ENCODE peak calls at places on chromosomes 4 and X, in six cellular contexts. P, M, E, D, X and W are unnamed samples.

GRCh38 chr4:37528161-37528560 is 158.0 kb downstream of the RELL1 start:
- DNase-seq in P (no peak), M (peak), E (no peak), D (no peak), X (peak), W (peak)

GRCh38 chr4:94641702-94642560 is 115.8 kb upstream of the BMPR1B start:
- DNase-seq in P (no peak), M (no peak), E (no peak), D (peak), X (peak), W (peak)

GRCh38 chrX:9940397-9940796 is 26.8 kb upstream of the CLDN34 start:
- DNase-seq in P (no peak), M (no peak), E (no peak), D (peak), X (peak), W (peak)

GRCh38 chrX:148940411-148940996 is 440.1 kb downstream of the AFF2 start:
- DNase-seq in P (no peak), M (no peak), E (no peak), D (no peak), X (peak), W (no peak)

GRCh38 chrX:102858826-102859627 is 78.0 kb upstream of the RAB40AL start:
- DNase-seq in P (no peak), M (no peak), E (no peak), D (peak), X (no peak), W (no peak)

GRCh38 chr4:82099863-82100579 is 273.8 kb downstream of the HNRNPD start:
- DNase-seq in P (no peak), M (no peak), E (no peak), D (no peak), X (no peak), W (peak)

GRCh38 chr4:84780719-84781118 is 185.8 kb downstream of the WDFY3 start:
- DNase-seq in P (no peak), M (no peak), E (no peak), D (no peak), X (no peak), W (no peak)

GRCh38 chr4:185238261-185238681 is 28.9 kb downstream of the SNX25 start:
- DNase-seq in P (no peak), M (no peak), E (no peak), D (peak), X (peak), W (no peak)

GRCh38 chrX:12984629-12985303 is 9.9 kb downstream of the TMSB4X start:
- DNase-seq in P (no peak), M (no peak), E (no peak), D (peak), X (peak), W (peak)

GRCh38 chrX:7065473-7065872 is 82.0 kb upstream of the STS start:
- DNase-seq in P (no peak), M (no peak), E (no peak), D (no peak), X (no peak), W (no peak)

GRCh38 chr4:38743866-38744265 is 38.9 kb downstream of the TLR10 start:
- DNase-seq in P (no peak), M (no peak), E (no peak), D (no peak), X (peak), W (no peak)

GRCh38 chrX:118536204-118536603 is 40.6 kb downstream of the DOCK11 start:
- DNase-seq in P (no peak), M (no peak), E (no peak), D (no peak), X (no peak), W (no peak)

DNA sequence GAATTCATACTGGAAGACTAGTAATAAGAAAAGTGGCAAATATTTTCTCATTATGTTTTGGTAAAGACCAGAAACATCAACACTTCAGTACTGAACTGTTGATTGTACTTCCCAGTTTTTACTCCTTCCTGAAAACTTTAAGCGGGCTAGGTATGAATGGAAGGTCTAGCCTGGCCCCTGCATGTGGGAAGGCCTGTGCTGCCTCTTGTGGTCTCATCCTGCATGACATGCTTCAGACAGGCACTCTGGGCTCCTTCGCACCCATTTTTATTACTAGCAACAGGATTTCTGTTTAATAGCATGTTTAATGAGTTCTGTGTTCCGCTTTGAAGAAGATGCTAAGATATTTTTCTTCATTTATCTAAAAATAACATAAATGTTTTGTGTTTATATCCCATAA is 279.1 kb downstream of the ANK2 start:
- DNase-seq in P (no peak), M (peak), E (no peak), D (no peak), X (peak), W (peak)
- TF ChIP-seq CTCF in P (no peak), M (peak), E (no peak), D (peak), X (peak), W (no peak)

GRCh38 chr4:106338671-106339070 is 22.3 kb downstream of the AIMP1 start:
- DNase-seq in P (no peak), M (no peak), E (no peak), D (no peak), X (no peak), W (no peak)
- TF ChIP-seq CTCF in P (no peak), M (no peak), E (no peak), D (no peak), X (no peak), W (no peak)

GRCh38 chr4:123661080-123661737 is 264.6 kb downstream of the SPRY1 start:
- DNase-seq in P (no peak), M (no peak), E (no peak), D (peak), X (peak), W (peak)

GRCh38 chr4:123662827-123663226 is 266.2 kb downstream of the SPRY1 start:
- DNase-seq in P (no peak), M (no peak), E (no peak), D (no peak), X (no peak), W (no peak)

GRCh38 chr4:123667991-123668390 is 271.4 kb downstream of the SPRY1 start:
- DNase-seq in P (no peak), M (no peak), E (no peak), D (no peak), X (no peak), W (no peak)

GRCh38 chr4:123667496-123667895 is 270.9 kb downstream of the SPRY1 start:
- DNase-seq in P (no peak), M (no peak), E (no peak), D (peak), X (no peak), W (peak)

DNA sequence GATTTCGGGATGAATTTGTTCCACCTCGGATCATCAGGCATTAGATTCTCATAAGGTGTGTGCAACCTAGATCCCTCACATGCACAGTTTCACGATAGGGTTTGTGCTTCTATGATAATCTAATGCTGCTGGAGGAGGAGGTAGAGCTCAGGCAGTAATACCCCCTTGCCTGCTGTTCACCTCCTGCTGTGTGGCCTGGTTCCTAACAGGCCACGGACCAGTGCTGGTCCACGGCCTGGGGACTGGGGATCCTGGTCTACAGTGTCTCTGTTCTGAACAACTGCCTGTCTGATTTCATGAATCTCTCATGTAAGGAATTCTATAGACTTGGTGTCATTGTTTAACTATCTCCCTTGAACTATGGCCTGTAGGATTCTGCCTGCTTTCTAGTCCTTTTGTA is 269.9 kb downstream of the SPRY1 start:
- DNase-seq in P (no peak), M (no peak), E (no peak), D (no peak), X (no peak), W (no peak)
- TF ChIP-seq CTCF in P (no peak), M (no peak), E (no peak), D (no peak), X (no peak), W (no peak)

DNA sequence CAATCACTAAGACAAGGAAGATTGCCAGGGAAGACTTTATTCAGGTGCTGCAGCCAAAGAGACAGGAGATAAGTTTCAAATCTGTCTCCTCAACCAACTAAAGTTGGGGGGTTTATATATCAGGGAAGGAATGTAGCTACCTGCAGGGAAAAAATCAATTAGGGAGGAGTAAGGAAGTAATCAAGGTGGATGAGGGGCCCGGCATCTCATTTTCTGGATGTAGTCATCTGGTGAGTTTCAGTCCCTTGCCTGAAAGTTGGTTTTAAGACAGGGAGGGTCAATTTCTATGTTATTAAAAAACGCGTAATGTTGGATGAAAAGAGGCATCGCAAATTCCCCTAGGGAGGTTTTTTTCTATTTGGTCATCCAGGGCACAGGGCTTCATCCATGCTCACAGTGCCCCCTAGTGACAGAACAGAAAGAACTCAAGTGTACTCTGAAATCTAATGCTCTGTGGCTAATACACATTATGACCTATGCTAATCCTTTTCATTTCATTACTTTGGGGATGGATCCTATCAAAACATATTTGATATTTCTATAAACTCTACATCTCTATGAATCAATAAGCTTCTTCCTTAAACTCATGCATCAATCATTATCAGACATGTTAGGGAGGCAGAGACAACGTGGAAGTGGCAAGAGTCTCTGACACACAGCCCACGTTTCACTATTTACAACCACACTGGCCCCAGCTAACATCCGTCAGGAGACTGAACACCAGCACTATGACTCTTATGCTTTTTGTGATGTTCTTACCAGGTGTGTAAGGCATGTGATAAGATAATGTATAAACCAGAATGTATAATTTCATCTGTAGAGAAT is 1577.0 kb upstream of the TENM3 start:
- DNase-seq in P (no peak), M (no peak), E (no peak), D (peak), X (peak), W (peak)
- TF ChIP-seq CTCF in P (no peak), M (peak), E (peak), D (peak), X (peak), W (peak)